ENCODE peak calls at places on chromosomes 16 and 17, in seven cellular contexts. O, H, Z, D, F, I and B are unnamed samples.

GRCh38 chr17:11486726-11487310 is 111.5 kb upstream of the DNAH9 start:
- DNase-seq in O (no peak), H (no peak), Z (no peak), D (no peak), F (no peak), I (no peak), B (no peak)

GRCh38 chr17:35716897-35717839 is 14.3 kb upstream of the RASL10B start:
- DNase-seq in O (peak; percentile 59), H (no peak), Z (no peak), D (no peak), F (no peak), I (no peak), B (no peak)

GRCh38 chr17:48153711-48154642 is 46.4 kb downstream of the SNX11 start:
- DNase-seq in O (peak; percentile 35), H (no peak), Z (peak; percentile 11), D (no peak), F (no peak), I (no peak), B (no peak)

GRCh38 chr16:60642956-60643355 is 1393.3 kb downstream of the CDH8 start:
- DNase-seq in O (peak; percentile 91), H (no peak), Z (no peak), D (no peak), F (no peak), I (no peak), B (no peak)

GRCh38 chr16:8878523-8878911 is 3.6 kb upstream of the LITAFD start:
- DNase-seq in O (peak; percentile 79), H (no peak), Z (no peak), D (no peak), F (no peak), I (no peak), B (no peak)

GRCh38 chr16:4176794-4177438 is 60.7 kb upstream of the ADCY9 start:
- DNase-seq in O (peak; percentile 70), H (no peak), Z (no peak), D (no peak), F (no peak), I (no peak), B (no peak)

GRCh38 chr17:78559749-78560368 is 17.3 kb downstream of the DNAH17 start:
- DNase-seq in O (no peak), H (no peak), Z (no peak), D (no peak), F (no peak), I (no peak), B (no peak)

GRCh38 chr17:17624776-17625175 is 33.3 kb upstream of the PEMT start:
- DNase-seq in O (no peak), H (no peak), Z (no peak), D (no peak), F (no peak), I (no peak), B (no peak)

GRCh38 chr17:37273419-37274051 is 102.2 kb upstream of the C17orf78 start:
- DNase-seq in O (peak; percentile 18), H (no peak), Z (no peak), D (no peak), F (no peak), I (no peak), B (no peak)

GRCh38 chr16:22217890-22218730 is 12.0 kb downstream of the EEF2K start:
- DNase-seq in O (no peak), H (peak; percentile 62), Z (no peak), D (no peak), F (no peak), I (peak; percentile 82), B (no peak)

GRCh38 chr16:58269526-58269925 is 25.3 kb downstream of the PRSS54 start:
- DNase-seq in O (peak; percentile 70), H (no peak), Z (no peak), D (no peak), F (no peak), I (no peak), B (no peak)

GRCh38 chr16:87457724-87458423 is 35.0 kb downstream of the ZCCHC14 start:
- DNase-seq in O (peak; percentile 99), H (no peak), Z (no peak), D (no peak), F (no peak), I (no peak), B (no peak)

GRCh38 chr17:9644910-9645751 is at the start of gene USP43:
- DNase-seq in O (peak; percentile 32), H (no peak), Z (peak; percentile 16), D (no peak), F (no peak), I (no peak), B (no peak)

GRCh38 chr17:29619251-29619650 is 3.5 kb downstream of the CORO6 start:
- DNase-seq in O (peak; percentile 24), H (no peak), Z (no peak), D (no peak), F (no peak), I (peak; percentile 61), B (no peak)

GRCh38 chr17:13047016-13047415 is 29.2 kb upstream of the ELAC2 start:
- DNase-seq in O (no peak), H (no peak), Z (no peak), D (no peak), F (no peak), I (no peak), B (no peak)

GRCh38 chr17:6749519-6749918 is 6.3 kb upstream of the XAF1 start:
- DNase-seq in O (no peak), H (no peak), Z (peak; percentile 44), D (no peak), F (no peak), I (no peak), B (no peak)

GRCh38 chr16:27515874-27516353 is 33.8 kb downstream of the GTF3C1 start:
- DNase-seq in O (no peak), H (no peak), Z (peak; percentile 45), D (no peak), F (no peak), I (no peak), B (no peak)

GRCh38 chr17:81910840-81911276 is 341 bp downstream of the PCYT2 start:
- DNase-seq in O (no peak), H (peak; percentile 46), Z (no peak), D (no peak), F (no peak), I (peak; percentile 66), B (no peak)

GRCh38 chr17:2710075-2710803 is 1.3 kb downstream of the CLUH start:
- DNase-seq in O (no peak), H (no peak), Z (no peak), D (no peak), F (no peak), I (peak; percentile 65), B (no peak)

GRCh38 chr16:53839150-53839549 is 135.2 kb downstream of the FTO start:
- DNase-seq in O (no peak), H (no peak), Z (no peak), D (no peak), F (no peak), I (no peak), B (no peak)

GRCh38 chr17:63440770-63441335 is 5.3 kb downstream of the CYB561 start:
- DNase-seq in O (no peak), H (no peak), Z (no peak), D (no peak), F (no peak), I (no peak), B (no peak)

GRCh38 chr17:70053241-70054234 is 21.5 kb upstream of the KCNJ16 start:
- DNase-seq in O (no peak), H (no peak), Z (no peak), D (no peak), F (no peak), I (no peak), B (no peak)

DNA sequence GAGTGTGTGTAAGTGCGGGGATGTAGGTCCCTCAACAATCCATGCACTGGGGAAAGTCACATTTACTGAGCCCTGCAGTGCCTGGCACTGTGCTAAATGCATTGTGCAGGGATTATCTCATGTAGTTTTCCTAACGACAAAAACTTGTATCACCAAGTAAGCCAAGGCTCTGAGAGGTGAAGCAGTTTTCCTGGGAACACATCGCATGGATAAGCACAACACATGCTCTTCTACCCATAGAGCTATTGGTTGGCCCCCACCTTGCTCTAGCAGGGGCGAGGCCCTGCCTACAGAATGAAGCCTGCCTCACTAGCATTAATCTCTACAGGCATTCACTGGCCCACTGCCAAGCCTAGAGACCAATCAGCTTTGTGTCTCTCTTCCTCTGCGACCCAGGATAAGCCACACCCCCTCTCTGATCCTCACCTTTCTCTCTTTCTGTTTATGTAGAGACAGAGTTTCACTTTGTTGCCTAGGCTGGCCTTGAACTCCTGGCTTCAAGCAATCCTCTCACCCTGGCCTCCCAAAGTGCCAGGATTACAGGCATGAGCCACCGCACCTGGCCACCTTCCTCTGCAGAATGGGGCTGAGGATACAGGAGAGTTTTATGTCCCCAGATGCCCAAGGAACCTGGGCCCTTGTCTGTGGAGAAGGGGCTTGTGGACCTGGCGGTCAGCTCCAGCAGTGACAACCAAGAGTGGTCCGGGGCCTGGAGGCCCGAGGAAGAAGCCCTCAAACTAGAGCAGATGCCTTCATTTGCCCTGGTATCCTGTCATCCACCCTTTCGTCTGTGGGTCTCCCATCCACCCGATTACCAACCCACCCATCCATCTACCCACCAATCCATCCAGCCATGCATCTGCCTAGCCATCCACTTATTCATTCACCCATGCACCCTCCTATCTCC is 12.8 kb downstream of the CDH16 start:
- DNase-seq in O (no peak), H (no peak), Z (peak; percentile 64), D (no peak), F (no peak), I (no peak), B (no peak)
- H3K27ac ChIP-seq in O (no peak overlapping the region), H (peak overlapping the region; percentile 90), Z (no peak overlapping the region), D (peak overlapping the region; percentile 93), F (no peak overlapping the region), I (peak overlapping the region; percentile 96), B (no peak overlapping the region)

GRCh38 chr17:83174859-83175550 is 95.6 kb downstream of the METRNL start:
- DNase-seq in O (no peak), H (no peak), Z (no peak), D (no peak), F (no peak), I (no peak), B (no peak)
- H3K9me3 ChIP-seq in O (no peaks in the 10 kb centered on the region), H (no peaks in the 10 kb centered on the region), Z (no peaks in the 10 kb centered on the region), D (no peaks in the 10 kb centered on the region), F (no peaks in the 10 kb centered on the region), I (no peaks in the 10 kb centered on the region), B (no peaks in the 10 kb centered on the region)

GRCh38 chr17:75684249-75684648 is 17.1 kb downstream of the SAP30BP start:
- DNase-seq in O (peak; percentile 59), H (no peak), Z (no peak), D (no peak), F (no peak), I (no peak), B (no peak)

GRCh38 chr17:75684924-75685323 is 17.8 kb downstream of the SAP30BP start:
- DNase-seq in O (peak; percentile 85), H (no peak), Z (no peak), D (no peak), F (no peak), I (peak; percentile 53), B (no peak)

GRCh38 chr17:75685508-75685907 is 18.4 kb downstream of the SAP30BP start:
- DNase-seq in O (peak; percentile 53), H (no peak), Z (no peak), D (no peak), F (no peak), I (peak; percentile 34), B (no peak)

GRCh38 chr17:75681289-75681688 is 14.2 kb downstream of the SAP30BP start:
- DNase-seq in O (peak; percentile 81), H (no peak), Z (no peak), D (no peak), F (no peak), I (no peak), B (no peak)

GRCh38 chr17:75683467-75684041 is 16.4 kb downstream of the SAP30BP start:
- DNase-seq in O (peak; percentile 84), H (no peak), Z (no peak), D (no peak), F (no peak), I (no peak), B (no peak)
- H3K4me1 ChIP-seq in O (peaks cover 8% of the 10 kb centered on the region), H (no peaks in the 10 kb centered on the region), Z (no peaks in the 10 kb centered on the region), D (peaks cover 6% of the 10 kb centered on the region), F (peaks cover 8% of the 10 kb centered on the region), I (no peaks in the 10 kb centered on the region), B (peaks cover 31% of the 10 kb centered on the region)

GRCh38 chr17:50794361-50794760 is 27.0 kb upstream of the ANKRD40CL start:
- DNase-seq in O (no peak), H (no peak), Z (no peak), D (no peak), F (no peak), I (no peak), B (no peak)
- H3K27ac ChIP-seq in O (no peak overlapping the region), H (no peak overlapping the region), Z (no peak overlapping the region), D (no peak overlapping the region), F (no peak overlapping the region), I (no peak overlapping the region), B (no peak overlapping the region)